ENCODE peak calls at places on chromosomes 13 and 19, in six cellular contexts. One of them, this sample, is unnamed.

GRCh38 chr13:32594339-32594738 is 8.1 kb downstream of the PDS5B start:
- DNase-seq in CD8-positive, alpha-beta T cell: no peak
- DNase-seq in left ventricle myocardium inferior: no peak
- DNase-seq in neural progenitor cell: no peak
- DNase-seq in nephron progenitor cell: no peak
- DNase-seq in WTC11: no peak
- DNase-seq in this sample: no peak

GRCh38 chr19:54207908-54208783 is 7.5 kb downstream of the RPS9 start:
- DNase-seq in CD8-positive, alpha-beta T cell: no peak
- DNase-seq in left ventricle myocardium inferior: peak
- DNase-seq in neural progenitor cell: no peak
- DNase-seq in nephron progenitor cell: no peak
- DNase-seq in WTC11: no peak
- DNase-seq in this sample: no peak

GRCh38 chr19:41186971-41187883 is 5.8 kb upstream of the CYP2S1 start:
- DNase-seq in CD8-positive, alpha-beta T cell: no peak
- DNase-seq in left ventricle myocardium inferior: no peak
- DNase-seq in neural progenitor cell: no peak
- DNase-seq in nephron progenitor cell: no peak
- DNase-seq in WTC11: no peak
- DNase-seq in this sample: no peak

GRCh38 chr19:15577184-15577771 is 37.7 kb upstream of the CYP4F8 start:
- DNase-seq in CD8-positive, alpha-beta T cell: no peak
- DNase-seq in left ventricle myocardium inferior: no peak
- DNase-seq in neural progenitor cell: no peak
- DNase-seq in nephron progenitor cell: no peak
- DNase-seq in WTC11: no peak
- DNase-seq in this sample: no peak

GRCh38 chr13:46552888-46553520 is at the start of gene LRCH1:
- DNase-seq in CD8-positive, alpha-beta T cell: peak
- DNase-seq in left ventricle myocardium inferior: peak
- DNase-seq in neural progenitor cell: peak
- DNase-seq in nephron progenitor cell: peak
- DNase-seq in WTC11: peak
- DNase-seq in this sample: peak

GRCh38 chr19:15331419-15332310 is 674 bp downstream of the BRD4 start:
- DNase-seq in CD8-positive, alpha-beta T cell: peak
- DNase-seq in left ventricle myocardium inferior: peak
- DNase-seq in neural progenitor cell: peak
- DNase-seq in nephron progenitor cell: peak
- DNase-seq in WTC11: peak
- DNase-seq in this sample: no peak

GRCh38 chr19:5823579-5824281 is 15.8 kb downstream of the FUT6 start:
- DNase-seq in CD8-positive, alpha-beta T cell: no peak
- DNase-seq in left ventricle myocardium inferior: no peak
- DNase-seq in neural progenitor cell: no peak
- DNase-seq in nephron progenitor cell: no peak
- DNase-seq in WTC11: peak
- DNase-seq in this sample: peak

GRCh38 chr19:40690699-40691420 is 409 bp upstream of the NUMBL start:
- DNase-seq in CD8-positive, alpha-beta T cell: peak
- DNase-seq in left ventricle myocardium inferior: peak
- DNase-seq in neural progenitor cell: peak
- DNase-seq in nephron progenitor cell: peak
- DNase-seq in WTC11: peak
- DNase-seq in this sample: peak

GRCh38 chr13:48505597-48506091 is 27.2 kb downstream of the RCBTB2 start:
- DNase-seq in CD8-positive, alpha-beta T cell: no peak
- DNase-seq in left ventricle myocardium inferior: no peak
- DNase-seq in neural progenitor cell: no peak
- DNase-seq in nephron progenitor cell: no peak
- DNase-seq in WTC11: no peak
- DNase-seq in this sample: no peak

GRCh38 chr19:13859361-13859880 is 17.5 kb upstream of the NANOS3 start:
- DNase-seq in CD8-positive, alpha-beta T cell: no peak
- DNase-seq in left ventricle myocardium inferior: no peak
- DNase-seq in neural progenitor cell: no peak
- DNase-seq in nephron progenitor cell: no peak
- DNase-seq in WTC11: no peak
- DNase-seq in this sample: no peak

GRCh38 chr19:54266133-54266532 is 9.1 kb upstream of the LILRB5 start:
- DNase-seq in CD8-positive, alpha-beta T cell: peak
- DNase-seq in left ventricle myocardium inferior: peak
- DNase-seq in neural progenitor cell: peak
- DNase-seq in nephron progenitor cell: peak
- DNase-seq in WTC11: peak
- DNase-seq in this sample: no peak

GRCh38 chr19:52935434-52935833 is 12.2 kb upstream of the ZNF888 start:
- DNase-seq in CD8-positive, alpha-beta T cell: no peak
- DNase-seq in left ventricle myocardium inferior: no peak
- DNase-seq in neural progenitor cell: no peak
- DNase-seq in nephron progenitor cell: no peak
- DNase-seq in WTC11: no peak
- DNase-seq in this sample: no peak

GRCh38 chr13:33751151-33751550 is 66.8 kb upstream of the RFC3 start:
- DNase-seq in CD8-positive, alpha-beta T cell: no peak
- DNase-seq in left ventricle myocardium inferior: no peak
- DNase-seq in neural progenitor cell: no peak
- DNase-seq in nephron progenitor cell: no peak
- DNase-seq in WTC11: no peak
- DNase-seq in this sample: no peak

GRCh38 chr13:32086366-32086765 is 54.8 kb downstream of the FRY start:
- DNase-seq in CD8-positive, alpha-beta T cell: no peak
- DNase-seq in left ventricle myocardium inferior: no peak
- DNase-seq in neural progenitor cell: peak
- DNase-seq in nephron progenitor cell: no peak
- DNase-seq in WTC11: no peak
- DNase-seq in this sample: no peak

GRCh38 chr19:38196948-38197656 is 26.9 kb downstream of the DPF1 start:
- DNase-seq in CD8-positive, alpha-beta T cell: no peak
- DNase-seq in left ventricle myocardium inferior: no peak
- DNase-seq in neural progenitor cell: no peak
- DNase-seq in nephron progenitor cell: no peak
- DNase-seq in WTC11: no peak
- DNase-seq in this sample: no peak

GRCh38 chr19:48918801-48919247 is 14.7 kb upstream of the DHDH start:
- DNase-seq in CD8-positive, alpha-beta T cell: no peak
- DNase-seq in left ventricle myocardium inferior: no peak
- DNase-seq in neural progenitor cell: peak
- DNase-seq in nephron progenitor cell: peak
- DNase-seq in WTC11: peak
- DNase-seq in this sample: no peak

GRCh38 chr13:47457631-47458030 is 543.4 kb downstream of the SUCLA2 start:
- DNase-seq in CD8-positive, alpha-beta T cell: no peak
- DNase-seq in left ventricle myocardium inferior: no peak
- DNase-seq in neural progenitor cell: no peak
- DNase-seq in nephron progenitor cell: no peak
- DNase-seq in WTC11: no peak
- DNase-seq in this sample: no peak

DNA sequence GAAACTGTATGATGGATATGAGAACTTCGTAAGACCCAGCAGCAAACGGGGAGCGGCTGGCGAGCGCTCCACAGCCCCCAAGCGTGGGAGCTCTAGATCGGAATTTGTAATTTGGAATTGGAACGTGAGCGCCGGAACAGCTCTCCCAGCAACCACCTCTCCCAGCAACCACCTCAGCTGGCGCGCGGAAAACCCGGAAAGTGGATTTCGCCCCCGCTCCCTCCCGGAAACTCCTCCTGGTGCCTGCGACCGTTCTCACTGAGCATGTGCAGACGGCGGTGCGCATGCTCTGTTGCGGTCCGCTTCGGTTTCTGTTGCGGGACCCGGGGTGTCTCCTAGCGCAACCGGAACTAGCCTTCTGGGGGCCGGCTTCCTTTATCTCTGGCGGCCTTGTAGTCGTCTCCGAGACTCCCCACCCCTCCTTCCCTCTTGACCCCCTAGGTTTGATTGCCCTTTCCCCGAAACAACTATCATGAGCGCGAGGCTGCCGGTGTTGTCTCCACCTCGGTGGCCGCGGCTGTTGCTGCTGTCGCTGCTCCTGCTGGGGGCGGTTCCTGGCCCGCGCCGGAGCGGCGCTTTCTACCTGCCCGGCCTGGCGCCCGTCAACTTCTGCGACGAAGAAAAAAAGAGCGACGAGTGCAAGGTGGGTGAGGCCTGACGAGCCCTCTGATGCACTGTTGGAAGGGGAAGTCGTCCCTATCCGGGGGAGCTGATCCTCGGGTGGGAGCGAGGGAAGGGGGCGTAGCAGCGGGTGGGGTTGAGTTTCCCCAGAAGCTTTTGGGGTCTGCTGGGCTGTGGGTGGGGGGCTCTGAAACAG is at the start of gene TM9SF2:
- DNase-seq in CD8-positive, alpha-beta T cell: peak
- DNase-seq in left ventricle myocardium inferior: peak
- DNase-seq in neural progenitor cell: peak
- DNase-seq in nephron progenitor cell: peak
- DNase-seq in WTC11: peak
- DNase-seq in this sample: peak
- TF ChIP-seq CTCF in CD8-positive, alpha-beta T cell: no peak
- TF ChIP-seq CTCF in left ventricle myocardium inferior: no peak
- TF ChIP-seq CTCF in neural progenitor cell: no peak
- TF ChIP-seq CTCF in nephron progenitor cell: no peak
- TF ChIP-seq CTCF in WTC11: no peak
- TF ChIP-seq CTCF in this sample: no peak

DNA sequence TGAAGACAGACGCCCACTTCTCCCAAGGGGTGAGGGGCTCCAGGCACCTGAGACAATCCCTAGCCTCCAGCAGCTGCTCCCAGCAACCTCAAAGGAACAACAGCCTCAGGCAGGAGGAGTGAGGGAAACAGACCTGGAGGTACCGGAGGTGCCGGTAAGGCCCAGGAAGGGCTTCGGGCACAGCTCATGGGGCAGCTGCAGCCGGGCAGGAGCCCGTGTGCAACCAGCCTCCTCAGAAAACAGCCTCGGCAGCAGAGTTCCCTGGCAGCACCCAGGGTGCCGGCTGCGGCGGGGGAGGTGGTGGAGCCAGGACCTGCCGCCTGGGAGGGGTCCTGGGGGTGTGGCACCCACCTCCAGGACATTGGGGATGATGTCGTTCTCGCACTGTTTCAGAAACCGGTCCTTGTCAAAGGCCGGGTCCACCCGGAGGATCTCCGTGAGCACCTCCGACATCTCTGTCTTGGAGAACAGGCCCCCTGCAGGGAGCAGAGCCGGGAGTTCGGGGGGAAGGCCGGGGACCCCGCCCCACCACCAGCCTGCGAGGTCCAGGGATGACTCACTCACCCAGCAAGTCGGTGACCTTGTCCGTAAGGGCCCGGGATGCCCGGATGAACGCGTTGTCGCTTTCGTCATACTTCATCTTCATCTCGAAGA is 6.5 kb upstream of the CTXN1 start:
- DNase-seq in CD8-positive, alpha-beta T cell: no peak
- DNase-seq in left ventricle myocardium inferior: no peak
- DNase-seq in neural progenitor cell: no peak
- DNase-seq in nephron progenitor cell: no peak
- DNase-seq in WTC11: no peak
- DNase-seq in this sample: peak
- TF ChIP-seq CTCF in CD8-positive, alpha-beta T cell: no peak
- TF ChIP-seq CTCF in left ventricle myocardium inferior: no peak
- TF ChIP-seq CTCF in neural progenitor cell: no peak
- TF ChIP-seq CTCF in nephron progenitor cell: no peak
- TF ChIP-seq CTCF in WTC11: no peak
- TF ChIP-seq CTCF in this sample: no peak

GRCh38 chr13:97011446-97012131 is 17.3 kb upstream of the OXGR1 start:
- DNase-seq in CD8-positive, alpha-beta T cell: no peak
- DNase-seq in left ventricle myocardium inferior: no peak
- DNase-seq in neural progenitor cell: no peak
- DNase-seq in nephron progenitor cell: no peak
- DNase-seq in WTC11: no peak
- DNase-seq in this sample: no peak

GRCh38 chr13:97017322-97017721 is 23.0 kb upstream of the OXGR1 start:
- DNase-seq in CD8-positive, alpha-beta T cell: no peak
- DNase-seq in left ventricle myocardium inferior: no peak
- DNase-seq in neural progenitor cell: no peak
- DNase-seq in nephron progenitor cell: no peak
- DNase-seq in WTC11: no peak
- DNase-seq in this sample: no peak

GRCh38 chr13:97015661-97016350 is 21.5 kb upstream of the OXGR1 start:
- DNase-seq in CD8-positive, alpha-beta T cell: no peak
- DNase-seq in left ventricle myocardium inferior: no peak
- DNase-seq in neural progenitor cell: no peak
- DNase-seq in nephron progenitor cell: no peak
- DNase-seq in WTC11: no peak
- DNase-seq in this sample: no peak

GRCh38 chr13:97018029-97018819 is 23.9 kb upstream of the OXGR1 start:
- DNase-seq in CD8-positive, alpha-beta T cell: no peak
- DNase-seq in left ventricle myocardium inferior: no peak
- DNase-seq in neural progenitor cell: peak
- DNase-seq in nephron progenitor cell: peak
- DNase-seq in WTC11: peak
- DNase-seq in this sample: no peak

DNA sequence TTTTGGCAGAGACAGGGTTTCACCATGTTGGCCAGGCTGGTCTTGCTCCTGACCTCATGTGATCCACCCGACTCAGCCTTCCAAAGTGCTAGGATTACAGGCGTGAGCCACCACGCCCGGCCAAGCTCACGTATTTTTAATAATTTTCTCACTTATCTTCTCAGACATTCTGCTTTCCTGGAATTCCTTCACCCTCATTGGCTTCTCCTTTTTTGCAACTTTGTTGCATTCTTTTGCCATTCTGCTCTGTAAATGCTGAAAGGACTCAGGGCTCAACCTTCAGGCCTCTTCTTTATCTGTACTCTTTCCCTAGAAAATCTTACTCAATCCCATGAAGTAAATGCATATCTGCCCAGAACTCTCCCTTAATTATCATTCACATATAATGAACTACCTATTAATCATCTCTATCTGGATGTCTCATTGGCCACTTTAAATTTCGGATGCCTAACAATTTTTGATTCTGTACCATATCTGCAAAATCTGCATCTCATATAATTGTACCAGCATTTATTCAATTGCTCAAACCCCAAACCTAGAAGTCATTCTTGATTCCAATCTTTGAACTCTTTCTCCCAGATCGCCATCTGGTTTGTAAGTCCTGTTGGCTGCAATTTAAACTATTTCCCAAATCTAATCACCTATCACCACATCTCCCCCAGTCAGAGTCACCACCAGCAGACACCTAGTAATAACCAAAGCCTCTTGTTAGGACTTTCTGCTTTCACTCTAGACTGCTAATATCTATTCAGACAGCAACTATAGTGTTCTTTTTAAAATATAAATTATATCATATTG is 18.2 kb upstream of the OXGR1 start:
- DNase-seq in CD8-positive, alpha-beta T cell: no peak
- DNase-seq in left ventricle myocardium inferior: no peak
- DNase-seq in neural progenitor cell: no peak
- DNase-seq in nephron progenitor cell: no peak
- DNase-seq in WTC11: no peak
- DNase-seq in this sample: no peak
- TF ChIP-seq CTCF in CD8-positive, alpha-beta T cell: no peak
- TF ChIP-seq CTCF in left ventricle myocardium inferior: no peak
- TF ChIP-seq CTCF in neural progenitor cell: no peak
- TF ChIP-seq CTCF in nephron progenitor cell: no peak
- TF ChIP-seq CTCF in WTC11: no peak
- TF ChIP-seq CTCF in this sample: no peak

DNA sequence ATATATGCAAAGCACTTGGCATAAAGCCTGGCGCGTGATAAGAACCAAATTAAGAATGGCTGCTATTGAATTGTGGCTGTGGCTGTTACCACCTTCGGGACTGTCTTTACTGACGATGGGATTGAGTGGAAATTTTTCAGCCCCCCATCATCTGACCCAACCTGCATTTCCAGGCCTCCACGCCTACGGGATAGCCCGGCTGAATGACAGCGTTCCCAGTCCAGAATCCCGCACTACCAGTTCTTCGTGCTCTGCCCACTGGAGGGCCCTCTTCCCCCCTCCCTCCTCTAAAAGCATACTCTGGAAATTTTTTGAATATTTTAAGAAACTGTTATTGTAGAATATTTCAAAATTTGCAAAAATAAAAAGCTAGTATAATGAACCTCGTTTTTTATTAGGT is 11.0 kb downstream of the KRTDAP start:
- DNase-seq in CD8-positive, alpha-beta T cell: no peak
- DNase-seq in left ventricle myocardium inferior: no peak
- DNase-seq in neural progenitor cell: no peak
- DNase-seq in nephron progenitor cell: no peak
- DNase-seq in WTC11: no peak
- DNase-seq in this sample: no peak
- TF ChIP-seq CTCF in CD8-positive, alpha-beta T cell: no peak
- TF ChIP-seq CTCF in left ventricle myocardium inferior: no peak
- TF ChIP-seq CTCF in neural progenitor cell: peak
- TF ChIP-seq CTCF in nephron progenitor cell: no peak
- TF ChIP-seq CTCF in WTC11: no peak
- TF ChIP-seq CTCF in this sample: peak

This sample was measured in chondrocyte.